ENCODE peak calls at places on chromosome 3, in four cellular contexts. E, Q, F and T are unnamed samples. For H3K4me1, the result is how much of the 10 kb centered on the place peaks cover.

GRCh38 chr3:43320288-43320687 is 33.9 kb downstream of the SNRK start:
- DNase-seq in F (no peak), E (no peak), Q (no peak), T (no peak)

GRCh38 chr3:43996379-43997301 is 245.0 kb upstream of the TOPAZ1 start:
- DNase-seq in E (no peak), Q (peak), F (peak), T (no peak)

GRCh38 chr3:193783166-193783896 is 190.3 kb downstream of the OPA1 start:
- DNase-seq in E (no peak), Q (peak), F (no peak), T (no peak)

GRCh38 chr3:39323454-39323853 is 6.1 kb upstream of the CCR8 start:
- DNase-seq in F (no peak), E (no peak), Q (no peak), T (no peak)

GRCh38 chr3:66572090-66572632 is 71.3 kb upstream of the LRIG1 start:
- DNase-seq in F (no peak), E (no peak), Q (no peak), T (no peak)

GRCh38 chr3:133494469-133494868 is 79.0 kb upstream of the CDV3 start:
- DNase-seq in F (peak), Q (no peak), E (no peak), T (no peak)

GRCh38 chr3:74661672-74662071 is 47.2 kb upstream of the CNTN3 start:
- DNase-seq in F (no peak), E (no peak), Q (no peak), T (no peak)

GRCh38 chr3:120198305-120198878 is 86.6 kb downstream of the GPR156 start:
- DNase-seq in F (no peak), E (no peak), Q (peak), T (no peak)

GRCh38 chr3:36480916-36481648 is 100.8 kb downstream of the STAC start:
- DNase-seq in E (no peak), F (no peak), Q (no peak), T (no peak)

GRCh38 chr3:19972056-19972455 is 25.2 kb downstream of the RAB5A start:
- DNase-seq in F (no peak), Q (no peak), E (no peak), T (no peak)

GRCh38 chr3:39137435-39137936 is 15.9 kb downstream of the CSRNP1 start:
- DNase-seq in F (no peak), E (no peak), Q (no peak), T (no peak)

GRCh38 chr3:40109641-40110490 is 199.6 kb upstream of the EIF1B start:
- DNase-seq in F (peak), Q (peak), E (no peak), T (no peak)

GRCh38 chr3:197750863-197751737 is 1.4 kb downstream of the FYTTD1 start:
- DNase-seq in E (peak), Q (peak), F (no peak), T (peak)

GRCh38 chr3:2511356-2511755 is 412.7 kb downstream of the CNTN4 start:
- DNase-seq in E (no peak), Q (no peak), F (no peak), T (peak)

GRCh38 chr3:17742837-17743659 is 617 bp upstream of the TBC1D5 start:
- DNase-seq in Q (no peak), E (no peak), F (peak), T (peak)

DNA sequence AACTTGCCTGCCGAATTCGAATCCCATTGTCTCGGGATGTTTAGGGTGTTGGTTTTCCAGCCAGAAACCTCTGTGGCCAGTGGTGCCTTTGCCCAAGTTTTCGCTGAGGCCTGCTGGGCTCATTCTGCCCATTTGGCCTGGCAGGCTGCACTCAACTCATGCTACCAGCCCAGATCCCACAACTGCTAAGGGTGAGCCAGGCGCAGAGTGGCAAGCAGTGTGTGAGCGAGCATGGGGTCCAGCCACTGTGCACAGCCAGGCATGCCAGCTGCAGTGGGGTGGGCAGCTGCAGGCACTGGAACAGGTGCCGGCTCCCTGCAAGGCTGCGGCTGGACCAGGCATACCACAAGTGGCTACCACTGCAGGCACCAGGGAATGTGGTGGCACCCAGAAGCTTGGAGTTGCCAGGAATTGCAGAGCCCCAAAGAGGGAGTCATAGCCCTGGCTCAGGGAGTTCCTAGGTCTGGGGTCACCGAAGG is 151.4 kb upstream of the P2RY1 start:
- DNase-seq in E (no peak), F (no peak), Q (no peak), T (no peak)
- TF ChIP-seq CTCF in E (no peak), F (no peak), Q (no peak), T (no peak)

DNA sequence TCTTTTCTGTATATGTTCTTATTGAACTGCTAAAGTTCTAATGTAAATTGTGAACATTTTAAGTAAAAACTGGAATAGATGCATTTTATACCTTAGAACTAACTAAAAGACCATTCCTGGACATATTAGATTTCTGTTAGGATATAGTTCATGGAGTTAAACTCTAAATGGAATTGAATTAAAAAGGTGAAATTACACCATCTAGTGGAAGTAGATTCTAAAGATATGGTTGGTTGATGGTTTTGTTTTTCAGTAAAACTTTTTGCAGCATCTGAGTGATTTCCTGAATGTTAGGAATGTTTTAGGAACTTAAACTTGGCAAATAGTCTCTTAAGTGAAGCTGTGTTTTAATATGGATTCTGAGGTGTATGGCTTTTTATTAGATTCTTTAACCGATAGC is 96.8 kb downstream of the SLMAP start:
- DNase-seq in Q (peak), E (no peak), F (no peak), T (no peak)
- H3K27ac ChIP-seq in Q (no peak), E (no peak), F (no peak), T (no peak)

GRCh38 chr3:151265166-151265565 is 13.2 kb downstream of the P2RY14 start:
- DNase-seq in F (no peak), Q (no peak), E (no peak), T (no peak)
- H3K4me1 ChIP-seq in F (under half), Q (under half), E (under half), T (under half)

GRCh38 chr3:172341482-172342059 is 106.7 kb downstream of the GHSR start:
- DNase-seq in Q (peak), F (no peak), E (no peak), T (no peak)

GRCh38 chr3:172342097-172342659 is 106.1 kb downstream of the GHSR start:
- DNase-seq in Q (no peak), E (no peak), F (no peak), T (no peak)

GRCh38 chr3:172343117-172343516 is 105.1 kb downstream of the GHSR start:
- DNase-seq in Q (no peak), E (no peak), F (no peak), T (no peak)

GRCh38 chr3:172343979-172344378 is 104.3 kb downstream of the GHSR start:
- DNase-seq in F (no peak), E (no peak), Q (no peak), T (no peak)

DNA sequence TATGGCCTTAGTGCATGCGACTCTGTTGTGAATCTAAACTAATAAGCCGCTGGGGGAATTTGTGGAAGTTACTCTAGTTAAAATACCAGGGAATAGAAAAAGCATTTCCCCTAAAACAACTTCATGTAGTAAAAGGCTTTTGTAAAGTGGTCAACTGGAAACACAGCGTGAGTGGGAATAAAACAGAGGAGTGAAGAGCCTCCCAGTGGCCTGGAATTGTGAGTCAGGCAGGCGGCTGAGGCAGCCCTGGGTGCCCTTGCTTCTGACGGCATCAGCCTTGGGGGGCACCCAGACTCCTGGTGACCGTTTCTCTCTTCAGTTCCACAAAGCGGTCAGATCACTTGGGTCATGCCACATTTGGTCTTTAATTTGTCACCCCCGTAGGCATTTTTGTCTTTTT is 108.4 kb downstream of the GHSR start:
- DNase-seq in F (no peak), E (no peak), Q (no peak), T (no peak)
- TF ChIP-seq CTCF in F (no peak), E (no peak), Q (peak), T (no peak)

GRCh38 chr3:72319202-72320095 is 528.8 kb downstream of the SHQ1 start:
- DNase-seq in F (no peak), E (no peak), Q (peak), T (no peak)

GRCh38 chr3:72313308-72313707 is 528.4 kb upstream of the PROK2 start:
- DNase-seq in F (no peak), Q (no peak), E (no peak), T (no peak)

GRCh38 chr3:72317491-72317890 is 530.8 kb downstream of the SHQ1 start:
- DNase-seq in F (no peak), E (no peak), Q (no peak), T (no peak)

GRCh38 chr3:72318504-72319201 is 529.6 kb downstream of the SHQ1 start:
- DNase-seq in Q (peak), F (no peak), E (no peak), T (no peak)

GRCh38 chr3:72316501-72317279 is 531.6 kb downstream of the SHQ1 start:
- DNase-seq in Q (no peak), E (no peak), F (no peak), T (no peak)
- H3K27ac ChIP-seq in Q (no peak), E (no peak), F (no peak), T (no peak)

GRCh38 chr3:53151870-53152269 is 9.1 kb upstream of the PRKCD start:
- DNase-seq in F (no peak), Q (no peak), E (no peak), T (no peak)

GRCh38 chr3:53153267-53153823 is 7.7 kb upstream of the PRKCD start:
- DNase-seq in Q (no peak), F (no peak), E (no peak), T (no peak)

GRCh38 chr3:53151465-53151864 is 9.5 kb upstream of the PRKCD start:
- DNase-seq in F (no peak), E (no peak), Q (no peak), T (no peak)

GRCh38 chr3:53153914-53154434 is 7.0 kb upstream of the PRKCD start:
- DNase-seq in Q (no peak), F (no peak), E (no peak), T (no peak)

GRCh38 chr3:53152316-53152715 is 8.7 kb upstream of the PRKCD start:
- DNase-seq in F (no peak), E (no peak), Q (no peak), T (no peak)
- H3K4me1 ChIP-seq in F (under half), E (under half), Q (under half), T (under half)

GRCh38 chr3:34212175-34212574 is 413.7 kb downstream of the PDCD6IP start:
- DNase-seq in E (no peak), F (no peak), Q (no peak), T (no peak)

GRCh38 chr3:34216713-34217346 is 418.4 kb downstream of the PDCD6IP start:
- DNase-seq in Q (no peak), F (no peak), E (no peak), T (no peak)

GRCh38 chr3:34207826-34208225 is 409.4 kb downstream of the PDCD6IP start:
- DNase-seq in Q (no peak), E (no peak), F (no peak), T (no peak)

GRCh38 chr3:34213481-34213880 is 415.1 kb downstream of the PDCD6IP start:
- DNase-seq in F (no peak), Q (peak), E (no peak), T (no peak)

DNA sequence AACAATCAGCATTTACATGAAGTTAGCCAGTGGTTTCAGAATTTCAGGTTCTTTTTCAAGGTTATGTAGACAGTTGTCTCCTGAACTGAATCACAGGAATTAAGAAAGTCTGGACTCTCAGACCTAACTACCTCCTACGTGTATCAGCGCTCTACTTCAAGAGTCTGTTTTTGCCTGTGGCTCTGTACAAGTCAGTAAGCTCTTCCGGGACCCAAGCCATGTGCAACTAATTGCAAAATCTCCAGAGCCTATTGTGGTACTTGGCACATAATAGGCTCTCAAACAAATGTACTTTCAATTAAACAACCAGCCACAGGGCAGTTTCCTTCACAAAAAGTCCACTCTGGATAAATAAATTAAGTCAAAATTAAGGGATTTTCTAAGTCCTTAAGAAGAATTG is 414.2 kb downstream of the PDCD6IP start:
- DNase-seq in Q (peak), E (peak), F (no peak), T (no peak)
- TF ChIP-seq CTCF in Q (no peak), E (no peak), F (no peak), T (no peak)

DNA sequence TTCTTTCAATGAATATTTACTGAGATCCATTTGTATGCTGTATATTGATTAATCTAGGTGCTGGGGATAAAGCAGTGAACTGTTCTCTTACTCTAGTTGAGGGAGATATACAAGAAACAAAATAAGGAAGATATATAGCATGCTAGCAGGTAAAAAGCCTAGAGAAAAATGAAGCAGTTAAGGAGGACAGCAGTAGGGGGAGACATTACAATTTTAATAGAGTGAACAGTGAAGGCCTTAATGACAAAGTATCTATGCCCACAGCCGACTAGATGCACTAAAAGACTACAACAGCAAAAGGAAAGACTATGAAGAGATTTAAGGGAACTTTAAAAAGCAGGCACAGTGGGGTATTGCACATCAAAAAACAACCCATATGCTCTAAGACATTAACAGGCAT is 81.4 kb downstream of the XRN1 start:
- DNase-seq in F (no peak), Q (no peak), E (no peak), T (no peak)
- H3K27ac ChIP-seq in F (no peak), Q (no peak), E (no peak), T (no peak)